ENCODE peak calls at places on chromosomes 1 and 21, in ten cellular contexts. O is body of pancreas; U is HTR-8/SVneo; F is stomach; S is SK-N-MC; J is dorsolateral prefrontal cortex; E is heart right ventricle; I is AG04450; R is suprapubic skin; B is CD8-positive, alpha-beta T cell. C is an unnamed sample.

GRCh38 chr1:61289232-61289967 is 207.0 kb downstream of the NFIA start:
- DNase-seq in B (no peak), O (no peak), U (no peak), I (no peak), F (no peak), R (no peak), J (no peak), E (no peak), S (no peak), C (no peak)

GRCh38 chr1:78831731-78832360 is 174.7 kb downstream of the ADGRL4 start:
- DNase-seq in E (no peak), O (no peak), B (no peak), F (no peak), J (no peak), I (peak), U (peak), S (peak), R (no peak), C (no peak)

GRCh38 chr21:30216041-30216723 is at the start of gene CLDN8:
- DNase-seq in R (no peak), I (no peak), B (no peak), F (no peak), J (no peak), U (no peak), O (peak), E (no peak), S (no peak), C (peak)

GRCh38 chr1:207259391-207259790 is 62.1 kb upstream of the CD55 start:
- DNase-seq in I (no peak), E (no peak), O (no peak), J (no peak), F (no peak), S (no peak), B (no peak), R (no peak), U (no peak), C (no peak)

GRCh38 chr1:168009322-168009721 is 72.5 kb upstream of the MPC2 start:
- DNase-seq in R (no peak), S (no peak), F (no peak), O (no peak), E (no peak), B (no peak), U (no peak), J (no peak), I (no peak), C (no peak)

GRCh38 chr1:11320153-11320936 is 47.3 kb downstream of the UBIAD1 start:
- DNase-seq in S (no peak), J (no peak), R (no peak), E (no peak), U (no peak), O (peak), B (peak), I (no peak), F (no peak), C (peak)

GRCh38 chr21:22842875-22843274 is 1844.7 kb downstream of the NCAM2 start:
- DNase-seq in S (no peak), O (no peak), E (no peak), I (no peak), R (no peak), J (no peak), F (no peak), U (no peak), B (no peak), C (no peak)

GRCh38 chr21:33198346-33199135 is 31.2 kb upstream of the IFNAR2 start:
- DNase-seq in E (peak), S (no peak), F (no peak), O (peak), B (no peak), U (no peak), I (no peak), R (no peak), J (no peak), C (no peak)

GRCh38 chr1:241396747-241397691 is 40.0 kb upstream of the RGS7 start:
- DNase-seq in R (no peak), S (no peak), I (no peak), O (no peak), J (no peak), E (no peak), B (no peak), U (peak), F (no peak), C (no peak)

GRCh38 chr1:2003564-2004131 is at the start of gene CFAP74:
- DNase-seq in J (peak), E (peak), O (no peak), I (no peak), S (no peak), B (no peak), U (peak), F (no peak), R (no peak), C (no peak)

GRCh38 chr1:42947965-42948732 is 10.5 kb downstream of the SLC2A1 start:
- DNase-seq in R (no peak), B (no peak), O (no peak), S (no peak), U (no peak), I (no peak), J (no peak), F (no peak), E (no peak), C (no peak)

GRCh38 chr1:30345525-30346145 is 377.8 kb downstream of the MATN1 start:
- DNase-seq in U (no peak), J (no peak), B (no peak), F (no peak), I (no peak), S (no peak), O (no peak), R (no peak), E (no peak), C (no peak)

GRCh38 chr1:65006806-65007205 is 40.5 kb upstream of the JAK1 start:
- DNase-seq in J (no peak), I (no peak), E (no peak), O (no peak), R (no peak), B (no peak), S (no peak), U (no peak), F (no peak), C (no peak)

GRCh38 chr21:35859677-35860076 is 200.6 kb downstream of the SETD4 start:
- DNase-seq in I (no peak), R (no peak), E (no peak), U (no peak), O (no peak), B (no peak), J (no peak), F (no peak), S (no peak), C (no peak)

GRCh38 chr1:91038582-91038981 is 16.7 kb upstream of the ZNF644 start:
- DNase-seq in E (no peak), I (no peak), R (no peak), B (no peak), U (no peak), O (no peak), F (no peak), S (no peak), J (no peak), C (no peak)

GRCh38 chr21:29052224-29052623 is 21.2 kb downstream of the CCT8 start:
- DNase-seq in F (no peak), U (no peak), R (no peak), J (no peak), I (no peak), B (no peak), E (no peak), S (no peak), O (no peak), C (no peak)

GRCh38 chr1:218482683-218483082 is 137.5 kb downstream of the TGFB2 start:
- DNase-seq in S (no peak), B (no peak), U (no peak), O (no peak), I (no peak), E (no peak), R (no peak), F (no peak), J (no peak), C (no peak)

GRCh38 chr1:17890815-17891191 is 135.7 kb downstream of the ACTL8 start:
- DNase-seq in B (no peak), J (no peak), F (no peak), O (no peak), U (no peak), S (no peak), E (no peak), R (peak), I (no peak), C (no peak)

GRCh38 chr1:221839794-221840395 is 98.0 kb upstream of the DUSP10 start:
- DNase-seq in E (peak), B (peak), S (no peak), I (no peak), O (peak), F (peak), R (peak), J (no peak), U (peak), C (peak)

GRCh38 chr21:15667010-15667409 is 62.8 kb upstream of the USP25 start:
- DNase-seq in R (no peak), S (no peak), F (no peak), E (no peak), B (no peak), O (no peak), U (peak), I (no peak), J (no peak), C (no peak)

GRCh38 chr21:45327458-45328197 is 39.9 kb upstream of the POFUT2 start:
- DNase-seq in F (no peak), J (no peak), O (peak), R (no peak), U (no peak), S (no peak), B (no peak), I (no peak), E (no peak), C (no peak)

GRCh38 chr1:180851995-180852887 is 60.5 kb upstream of the KIAA1614 start:
- DNase-seq in S (no peak), I (no peak), J (no peak), F (no peak), E (no peak), B (no peak), R (no peak), U (no peak), O (no peak), C (no peak)

GRCh38 chr1:114728553-114728952 is 12.0 kb upstream of the NRAS start:
- DNase-seq in U (no peak), E (no peak), R (no peak), J (no peak), I (no peak), F (no peak), S (no peak), O (no peak), B (no peak), C (no peak)

GRCh38 chr1:199452627-199453026 is 574.9 kb upstream of the NR5A2 start:
- DNase-seq in B (no peak), E (no peak), U (no peak), O (no peak), I (no peak), R (no peak), F (no peak), J (no peak), S (no peak), C (no peak)